ENCODE peak calls at places on chromosomes 1 and 21, in five cellular contexts. X is upper lobe of right lung, F is AG10803, K is body of pancreas, P is K562. R is an unnamed sample.

GRCh38 chr1:65425697-65426096 is 5.2 kb downstream of the LEPR start:
- DNase-seq in X (no peak), F (peak), K (no peak), P (no peak), R (no peak)

GRCh38 chr1:69982992-69983391 is 222.4 kb downstream of the LRRC40 start:
- DNase-seq in X (no peak), F (peak), K (no peak), P (no peak), R (no peak)

GRCh38 chr1:225378880-225379279 is 49.0 kb downstream of the LBR start:
- DNase-seq in X (no peak), F (peak), K (peak), P (no peak), R (no peak)

GRCh38 chr1:212311836-212312497 is 26.8 kb downstream of the PPP2R5A start:
- DNase-seq in X (no peak), F (peak), K (no peak), P (no peak), R (no peak)

GRCh38 chr1:234957330-234958065 is 171.1 kb downstream of the TOMM20 start:
- DNase-seq in X (no peak), F (peak), K (peak), P (peak), R (no peak)

GRCh38 chr1:53550201-53550741 is 91.1 kb downstream of the DMRTB1 start:
- DNase-seq in X (peak), F (peak), K (peak), P (no peak), R (no peak)

GRCh38 chr1:106785136-106785535 is 271.3 kb upstream of the PRMT6 start:
- DNase-seq in X (no peak), F (no peak), K (no peak), P (no peak), R (no peak)

GRCh38 chr1:62906428-62906886 is 122.5 kb downstream of the ATG4C start:
- DNase-seq in X (no peak), F (peak), K (no peak), P (peak), R (peak)

GRCh38 chr1:22171951-22172715 is 29.2 kb upstream of the WNT4 start:
- DNase-seq in X (no peak), F (no peak), K (no peak), P (peak), R (no peak)

GRCh38 chr1:212506666-212507065 is 73.9 kb downstream of the NENF start:
- DNase-seq in X (no peak), F (no peak), K (no peak), P (no peak), R (no peak)

GRCh38 chr1:153444078-153444477 is 16.4 kb downstream of the S100A7 start:
- DNase-seq in X (no peak), F (no peak), K (no peak), P (no peak), R (no peak)

GRCh38 chr1:23198373-23198772 is 18.9 kb downstream of the HTR1D start:
- DNase-seq in X (no peak), F (peak), K (no peak), P (no peak), R (no peak)

GRCh38 chr1:6163191-6163972 is 16.7 kb downstream of the CHD5 start:
- DNase-seq in X (no peak), F (no peak), K (no peak), P (no peak), R (no peak)

GRCh38 chr1:170864784-170865538 is 70.4 kb upstream of the MROH9 start:
- DNase-seq in X (no peak), F (no peak), K (no peak), P (no peak), R (no peak)

GRCh38 chr1:236158719-236159118 is 16.4 kb downstream of the GPR137B start:
- DNase-seq in X (no peak), F (no peak), K (no peak), P (no peak), R (peak)

GRCh38 chr1:179278920-179279319 is 14.7 kb upstream of the SOAT1 start:
- DNase-seq in X (no peak), F (no peak), K (no peak), P (no peak), R (no peak)

GRCh38 chr1:246005067-246005466 is 502.0 kb downstream of the SMYD3 start:
- DNase-seq in X (no peak), F (peak), K (no peak), P (no peak), R (no peak)

GRCh38 chr1:185719021-185719420 is 15.2 kb upstream of the HMCN1 start:
- DNase-seq in X (no peak), F (peak), K (peak), P (no peak), R (no peak)

GRCh38 chr21:44958471-44959191 is 18.8 kb downstream of the SLX9 start:
- DNase-seq in X (no peak), F (peak), K (peak), P (no peak), R (no peak)

GRCh38 chr1:165842363-165843129 is 15.1 kb downstream of the UCK2 start:
- DNase-seq in X (no peak), F (peak), K (peak), P (peak), R (peak)

GRCh38 chr1:158145173-158145719 is 35.4 kb upstream of the CD1D start:
- DNase-seq in X (no peak), F (peak), K (peak), P (no peak), R (no peak)

GRCh38 chr1:243748706-243749283 is 101.2 kb downstream of the AKT3 start:
- DNase-seq in X (no peak), F (peak), K (no peak), P (peak), R (peak)

GRCh38 chr1:199551967-199552565 is 475.4 kb upstream of the NR5A2 start:
- DNase-seq in X (no peak), F (peak), K (peak), P (peak), R (peak)

GRCh38 chr1:64470670-64471217 is 815 bp downstream of the CACHD1 start:
- DNase-seq in X (peak), F (peak), K (peak), P (no peak), R (peak)

GRCh38 chr21:41196990-41197389 is 29.0 kb downstream of the BACE2 start:
- DNase-seq in X (no peak), F (peak), K (no peak), P (no peak), R (no peak)

GRCh38 chr1:189693140-189693539 is 784.5 kb downstream of the BRINP3 start:
- DNase-seq in X (no peak), F (no peak), K (no peak), P (no peak), R (no peak)

GRCh38 chr1:45864765-45865164 is 61.4 kb downstream of the MAST2 start:
- DNase-seq in X (no peak), F (no peak), K (no peak), P (no peak), R (no peak)

GRCh38 chr1:44072204-44072603 is 40.9 kb upstream of the SLC6A9 start:
- DNase-seq in X (no peak), F (peak), K (no peak), P (no peak), R (no peak)

GRCh38 chr1:212884592-212884991 is 26.5 kb downstream of the FLVCR1 start:
- DNase-seq in X (no peak), F (no peak), K (no peak), P (no peak), R (no peak)

GRCh38 chr1:201628490-201628889 is 89.6 kb downstream of the NAV1 start:
- DNase-seq in X (no peak), F (no peak), K (no peak), P (no peak), R (no peak)

GRCh38 chr21:35035581-35035980 is 13.5 kb downstream of the RUNX1 start:
- DNase-seq in X (no peak), F (no peak), K (no peak), P (no peak), R (no peak)

GRCh38 chr1:204102719-204103118 is 29.8 kb downstream of the SOX13 start:
- DNase-seq in X (no peak), F (no peak), K (no peak), P (no peak), R (no peak)

GRCh38 chr1:43545686-43546387 is 15.2 kb downstream of the PTPRF start:
- DNase-seq in X (peak), F (no peak), K (peak), P (peak), R (peak)

GRCh38 chr1:154479764-154480421 is 22.1 kb upstream of the TDRD10 start:
- DNase-seq in X (no peak), F (peak), K (peak), P (peak), R (peak)

GRCh38 chr1:169133801-169134558 is 27.5 kb downstream of the ATP1B1 start:
- DNase-seq in X (no peak), F (peak), K (no peak), P (no peak), R (peak)
- TF ChIP-seq CTCF in X (peak), F (peak), K (peak), P (no peak), R (peak)

DNA sequence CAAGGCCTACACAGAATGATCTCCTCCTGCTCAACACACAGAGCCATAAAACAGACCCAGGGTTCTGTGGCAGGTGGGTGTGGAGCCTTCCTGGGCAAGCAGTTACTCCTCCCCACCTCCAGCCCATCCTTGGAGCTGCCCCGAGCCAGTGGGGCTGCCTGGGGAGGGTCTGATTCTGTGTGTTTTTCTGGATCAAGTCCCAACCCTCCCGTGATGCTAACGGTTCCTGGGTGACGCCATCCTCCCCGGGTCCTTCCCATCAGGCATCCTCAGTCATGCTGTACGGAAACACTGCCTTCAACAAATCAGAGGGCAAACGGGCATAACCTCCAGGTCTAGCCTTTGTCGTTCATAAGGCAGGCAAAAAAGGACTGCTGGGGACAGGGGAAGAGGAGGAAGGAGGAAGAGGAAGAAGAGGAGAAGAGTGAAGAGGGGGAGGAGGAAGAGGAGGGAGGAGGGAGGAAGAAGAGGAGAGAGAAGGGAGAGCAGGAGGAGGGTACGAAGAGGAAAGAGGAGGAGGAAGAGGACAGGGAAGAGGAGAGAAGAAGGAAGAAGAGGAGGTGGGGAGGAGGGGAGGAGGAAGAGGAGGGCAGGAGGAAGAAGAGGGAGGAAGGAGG is 84.5 kb downstream of the ITPKB start:
- DNase-seq in X (no peak), F (no peak), K (no peak), P (no peak), R (no peak)
- H3K4me3 ChIP-seq in X (no peak), F (no peak), K (no peak), P (no peak), R (peak)

GRCh38 chr1:181239086-181239485 is 150.6 kb downstream of the IER5 start:
- DNase-seq in X (no peak), F (no peak), K (no peak), P (no peak), R (no peak)
- TF ChIP-seq CTCF in X (no peak), F (no peak), K (no peak), P (no peak), R (no peak)

GRCh38 chr1:27569088-27569459 is 34.9 kb downstream of the AHDC1 start:
- DNase-seq in X (no peak), F (peak), K (peak), P (no peak), R (no peak)
- H3K4me3 ChIP-seq in X (peak), F (no peak), K (no peak), P (no peak), R (peak)

GRCh38 chr1:61337037-61337436 is 254.7 kb downstream of the NFIA start:
- DNase-seq in X (no peak), F (no peak), K (no peak), P (no peak), R (no peak)
- TF ChIP-seq CTCF in X (peak), F (peak), K (no peak), P (no peak), R (no peak)

GRCh38 chr1:160800142-160800541 is 4.2 kb downstream of the LY9 start:
- DNase-seq in X (no peak), F (no peak), K (no peak), P (no peak), R (no peak)

GRCh38 chr1:160800645-160801408 is 4.9 kb downstream of the LY9 start:
- DNase-seq in X (no peak), F (no peak), K (no peak), P (no peak), R (peak)

GRCh38 chr1:160798439-160798838 is 2.5 kb downstream of the LY9 start:
- DNase-seq in X (no peak), F (no peak), K (no peak), P (no peak), R (no peak)

GRCh38 chr1:160797861-160798273 is 1.9 kb downstream of the LY9 start:
- DNase-seq in X (no peak), F (no peak), K (no peak), P (no peak), R (peak)

GRCh38 chr1:160799641-160800040 is 3.7 kb downstream of the LY9 start:
- DNase-seq in X (no peak), F (no peak), K (no peak), P (no peak), R (no peak)
- H3K4me3 ChIP-seq in X (no peak), F (no peak), K (no peak), P (no peak), R (no peak)

DNA sequence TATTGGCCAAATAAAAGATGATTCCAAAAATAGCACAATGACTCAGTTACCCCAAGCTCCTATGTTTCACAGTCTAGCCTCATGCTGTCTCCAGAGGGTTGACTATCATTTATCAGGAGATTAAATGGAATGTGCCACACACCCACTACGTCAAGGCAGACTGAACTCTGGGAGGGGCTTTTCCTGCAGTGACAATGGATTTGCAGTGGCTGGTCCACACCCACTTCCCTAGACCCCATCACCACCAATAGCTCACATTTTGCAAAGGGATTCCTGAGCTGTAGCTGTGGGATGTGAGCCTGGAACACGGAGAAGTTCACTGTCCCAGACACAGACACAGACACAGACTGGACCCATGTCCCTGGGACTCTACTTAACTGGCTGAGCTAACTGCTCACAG is 77.1 kb downstream of the HLCS start:
- DNase-seq in X (no peak), F (no peak), K (no peak), P (no peak), R (no peak)
- TF ChIP-seq CTCF in X (no peak), F (no peak), K (no peak), P (no peak), R (no peak)